ENCODE peak calls at places on chromosomes 5 and 9, in nine cellular contexts. M, H, B, J, N, V, C, S and E are unnamed samples.
A peak's percentile ranks its signal among the peaks of the same experiment; 100 is the strongest.

GRCh38 chr9:111036946-111037743 is 1.1 kb downstream of the LPAR1 start:
- DNase-seq in M (no peak), H (no peak), B (peak; percentile 55), J (no peak), N (no peak), V (no peak), C (no peak), S (peak; percentile 54), E (no peak)

GRCh38 chr5:176747670-176748072 is 62.7 kb upstream of the UNC5A start:
- DNase-seq in M (no peak), H (no peak), B (no peak), J (no peak), N (no peak), V (no peak), C (no peak), S (no peak), E (no peak)

GRCh38 chr5:30390095-30390494 is 803.4 kb upstream of the CDH6 start:
- DNase-seq in M (no peak), H (no peak), B (no peak), J (no peak), N (no peak), V (no peak), C (no peak), S (no peak), E (no peak)

GRCh38 chr5:144567416-144567770 is 396.7 kb downstream of the KCTD16 start:
- DNase-seq in M (no peak), H (no peak), B (no peak), J (no peak), N (no peak), V (no peak), C (no peak), S (peak; percentile 21), E (no peak)

GRCh38 chr5:147148715-147149114 is 86.1 kb upstream of the STK32A start:
- DNase-seq in M (no peak), H (no peak), B (no peak), J (no peak), N (no peak), V (no peak), C (no peak), S (no peak), E (no peak)

GRCh38 chr5:67805666-67806348 is 409.7 kb upstream of the PIK3R1 start:
- DNase-seq in M (no peak), H (no peak), B (no peak), J (no peak), N (no peak), V (no peak), C (no peak), S (no peak), E (no peak)

GRCh38 chr5:127080001-127080478 is 6.7 kb upstream of the C5orf63 start:
- DNase-seq in M (no peak), H (no peak), B (no peak), J (no peak), N (no peak), V (no peak), C (peak; percentile 53), S (peak; percentile 23), E (peak; percentile 76)

GRCh38 chr9:112699230-112699629 is 18.7 kb downstream of the INIP start:
- DNase-seq in M (no peak), H (no peak), B (no peak), J (no peak), N (no peak), V (no peak), C (no peak), S (no peak), E (no peak)

GRCh38 chr5:154813736-154814135 is 36.7 kb downstream of the FAXDC2 start:
- DNase-seq in M (no peak), H (no peak), B (no peak), J (no peak), N (no peak), V (no peak), C (no peak), S (no peak), E (no peak)

DNA sequence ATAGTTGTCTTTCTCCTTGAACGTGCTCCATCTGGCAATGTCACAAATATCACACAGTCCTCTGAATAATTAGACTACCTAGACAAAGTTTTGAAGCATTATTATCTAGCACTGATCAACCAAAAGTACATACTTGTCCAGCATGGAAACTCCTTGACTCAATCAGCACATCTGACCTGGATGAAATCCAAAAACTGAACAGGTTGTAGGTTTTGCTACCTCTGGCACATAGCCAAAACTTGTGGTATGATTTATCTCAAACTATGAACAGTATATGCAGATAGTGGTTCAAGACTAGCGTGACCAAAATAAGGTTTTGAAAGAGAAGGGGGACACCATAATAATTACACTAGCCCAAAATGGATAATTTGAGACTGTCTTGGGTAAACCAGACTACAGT is 158.1 kb downstream of the ARRDC3 start:
- DNase-seq in M (no peak), H (no peak), B (no peak), J (no peak), N (no peak), V (no peak), C (no peak), S (no peak), E (no peak)
- H3K4me3 ChIP-seq in M (no peak overlapping the region), H (no peak overlapping the region), B (no peak overlapping the region), J (no peak overlapping the region), N (no peak overlapping the region), V (no peak overlapping the region), C (no peak overlapping the region), S (no peak overlapping the region), E (no peak overlapping the region)

DNA sequence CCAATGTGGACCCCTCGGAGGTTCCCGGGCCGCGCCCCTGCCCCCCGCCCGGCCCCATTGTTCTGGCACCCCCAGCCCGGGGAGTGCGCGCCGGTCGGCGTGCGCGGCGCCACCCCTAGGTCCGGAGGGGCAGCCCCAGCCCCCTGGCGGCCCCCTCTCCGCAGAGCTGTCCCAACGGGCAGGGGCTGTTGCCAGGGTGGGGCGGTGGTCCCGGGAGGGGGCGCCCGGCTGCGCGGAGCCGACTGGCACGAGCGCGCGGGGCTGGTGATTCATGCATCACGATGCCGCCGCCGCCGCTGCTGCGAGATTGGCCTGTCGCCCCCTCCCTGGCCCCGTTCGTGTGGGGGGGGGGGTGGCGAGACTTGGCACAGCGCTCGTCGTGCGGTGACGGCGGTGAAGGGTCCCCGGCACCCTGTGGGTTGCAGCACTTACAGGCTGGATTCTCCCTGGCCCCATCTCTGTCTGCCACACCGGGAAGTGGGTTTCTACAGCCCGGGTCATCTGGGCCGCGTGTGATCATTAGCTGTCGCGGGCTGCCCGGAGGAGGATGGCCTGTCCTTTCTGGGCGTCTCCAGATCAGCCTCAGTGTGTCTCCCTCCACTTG is 756 bp downstream of the NCS1 start:
- DNase-seq in M (no peak), H (peak; percentile 44), B (no peak), J (no peak), N (no peak), V (peak; percentile 81), C (no peak), S (peak; percentile 39), E (no peak)
- H3K4me3 ChIP-seq in M (peak overlapping the region; percentile 53), H (peak overlapping the region; percentile 64), B (peak overlapping the region; percentile 64), J (peak overlapping the region; percentile 66), N (peak overlapping the region; percentile 88), V (peak overlapping the region; percentile 69), C (peak overlapping the region; percentile 77), S (peak overlapping the region; percentile 64), E (peak overlapping the region; percentile 84)

GRCh38 chr5:151036556-151036955 is 16.2 kb downstream of the GPX3 start:
- DNase-seq in M (no peak), H (no peak), B (no peak), J (no peak), N (no peak), V (no peak), C (no peak), S (no peak), E (no peak)

GRCh38 chr5:151037561-151038291 is 17.3 kb downstream of the GPX3 start:
- DNase-seq in M (peak; percentile 31), H (peak; percentile 50), B (peak; percentile 84), J (peak; percentile 49), N (no peak), V (peak; percentile 81), C (peak; percentile 72), S (peak; percentile 87), E (no peak)

GRCh38 chr5:151038801-151039238 is 18.4 kb downstream of the GPX3 start:
- DNase-seq in M (no peak), H (no peak), B (peak; percentile 11), J (no peak), N (no peak), V (no peak), C (peak; percentile 35), S (no peak), E (no peak)

GRCh38 chr5:151039665-151040064 is 19.3 kb downstream of the GPX3 start:
- DNase-seq in M (no peak), H (peak; percentile 45), B (no peak), J (no peak), N (no peak), V (no peak), C (no peak), S (no peak), E (no peak)

GRCh38 chr5:151038292-151038745 is 17.9 kb downstream of the GPX3 start:
- DNase-seq in M (no peak), H (no peak), B (no peak), J (no peak), N (peak; percentile 65), V (no peak), C (no peak), S (no peak), E (no peak)
- H3K4me3 ChIP-seq in M (no peak overlapping the region), H (no peak overlapping the region), B (no peak overlapping the region), J (no peak overlapping the region), N (no peak overlapping the region), V (no peak overlapping the region), C (no peak overlapping the region), S (no peak overlapping the region), E (no peak overlapping the region)

GRCh38 chr9:37593877-37594448 is 1.6 kb upstream of the TOMM5 start:
- DNase-seq in M (no peak), H (no peak), B (no peak), J (no peak), N (no peak), V (no peak), C (peak; percentile 32), S (no peak), E (no peak)
- H3K4me3 ChIP-seq in M (no peak overlapping the region), H (peak overlapping the region; percentile 24), B (no peak overlapping the region), J (no peak overlapping the region), N (no peak overlapping the region), V (no peak overlapping the region), C (peak overlapping the region; percentile 22), S (no peak overlapping the region), E (no peak overlapping the region)

DNA sequence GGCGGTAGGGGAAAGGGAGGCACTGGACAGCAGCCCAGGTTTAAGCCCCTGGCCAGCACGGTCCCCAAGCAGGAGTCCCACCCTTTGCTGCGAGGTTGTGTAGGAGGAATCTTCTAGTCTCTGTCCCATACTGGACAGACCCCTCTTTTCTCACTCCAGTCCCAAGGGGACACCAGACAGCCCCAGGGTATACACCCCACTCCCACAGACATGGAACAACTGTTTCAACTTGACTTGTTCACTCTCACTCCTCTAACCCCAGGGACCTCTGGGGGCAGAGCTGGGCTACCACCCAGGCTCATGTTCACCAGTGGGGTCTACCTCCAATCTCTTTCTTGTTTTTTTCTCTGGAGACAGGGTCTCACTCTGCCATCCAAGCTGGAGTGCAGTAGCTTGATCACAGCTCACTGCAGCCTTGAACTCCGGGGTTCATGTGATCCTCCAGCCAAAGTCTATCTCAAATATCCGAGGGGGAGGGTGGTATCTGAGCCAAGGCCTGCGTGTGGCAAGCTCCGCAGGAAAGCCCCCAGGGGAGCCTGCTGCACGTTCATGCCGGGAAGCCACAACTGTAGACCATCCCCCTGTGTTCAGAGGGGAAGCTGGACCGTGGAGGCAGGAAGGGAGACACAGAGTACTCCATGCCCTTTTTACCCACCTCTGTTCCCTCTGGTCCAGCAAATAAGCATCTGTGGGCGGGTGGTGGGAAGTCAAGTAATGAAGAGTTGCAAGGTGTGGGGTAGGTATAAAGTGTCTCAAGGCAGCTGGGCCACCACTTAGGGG is 1.8 kb downstream of the PTGES2 start:
- DNase-seq in M (no peak), H (peak; percentile 10), B (no peak), J (no peak), N (no peak), V (no peak), C (no peak), S (no peak), E (peak; percentile 34)
- H3K4me3 ChIP-seq in M (peak overlapping the region; percentile 8), H (peak overlapping the region; percentile 98), B (peak overlapping the region; percentile 3), J (peak overlapping the region; percentile 67), N (no peak overlapping the region), V (no peak overlapping the region), C (no peak overlapping the region), S (no peak overlapping the region), E (no peak overlapping the region)